ENCODE peak calls at places on chromosomes 12 and 14, in seven cellular contexts. H is uterus, J is tibial nerve, Z is psoas muscle, L is PC-9, Y is body of pancreas, U is heart left ventricle. E is an unnamed sample. For H3K4me1, the result is how much of the 10 kb centered on the place peaks cover.

GRCh38 chr12:77617818-77618217 is 212.9 kb upstream of the NAV3 start:
- DNase-seq in U (no peak), L (no peak), Z (no peak), J (no peak), Y (no peak), H (no peak), E (no peak)

GRCh38 chr14:21258194-21258888 is 10.9 kb downstream of the HNRNPC start:
- DNase-seq in U (no peak), J (no peak), L (no peak), H (no peak), Z (no peak), Y (no peak), E (peak)

GRCh38 chr14:103825103-103825502 is 22.3 kb downstream of the PPP1R13B start:
- DNase-seq in H (no peak), J (no peak), U (no peak), Z (no peak), Y (peak), L (no peak), E (no peak)

GRCh38 chr12:75725505-75726120 is 214.2 kb upstream of the KRR1 start:
- DNase-seq in Y (no peak), J (no peak), L (peak), H (no peak), U (no peak), Z (no peak), E (no peak)

GRCh38 chr12:120903382-120903817 is 758 bp downstream of the SPPL3 start:
- DNase-seq in H (peak), L (peak), J (peak), Y (peak), U (peak), Z (peak), E (peak)

GRCh38 chr12:111154180-111154579 is 214.7 kb downstream of the PHETA1 start:
- DNase-seq in U (no peak), H (no peak), L (no peak), Y (no peak), Z (no peak), J (no peak), E (no peak)

GRCh38 chr12:989751-990278 is 1.2 kb upstream of the ERC1 start:
- DNase-seq in U (peak), Z (peak), H (peak), J (no peak), Y (peak), L (no peak), E (no peak)

GRCh38 chr14:76720382-76720813 is 40.9 kb upstream of the VASH1 start:
- DNase-seq in Z (peak), U (peak), Y (peak), H (peak), J (no peak), L (no peak), E (peak)

GRCh38 chr14:100537701-100538565 is 49.3 kb downstream of the BEGAIN start:
- DNase-seq in J (peak), U (peak), Y (peak), Z (peak), L (no peak), H (peak), E (peak)

GRCh38 chr14:61607570-61608244 is 87.6 kb upstream of the HIF1A start:
- DNase-seq in Y (no peak), H (no peak), J (no peak), U (no peak), L (no peak), Z (no peak), E (no peak)

GRCh38 chr14:102096569-102097188 is 9.8 kb upstream of the HSP90AA1 start:
- DNase-seq in H (peak), Z (peak), U (peak), J (peak), L (peak), Y (peak), E (peak)

GRCh38 chr14:53127832-53128231 is 25.3 kb downstream of the DDHD1 start:
- DNase-seq in H (no peak), Z (no peak), U (no peak), Y (no peak), J (no peak), L (no peak), E (no peak)

GRCh38 chr12:115770643-115771042 is 506.9 kb downstream of the MED13L start:
- DNase-seq in H (no peak), Y (no peak), U (no peak), Z (no peak), L (no peak), J (no peak), E (no peak)

GRCh38 chr12:46499226-46499625 is 126.7 kb upstream of the SLC38A2 start:
- DNase-seq in L (no peak), Z (no peak), U (no peak), J (no peak), Y (no peak), H (no peak), E (no peak)

GRCh38 chr14:93967637-93968250 is 8.6 kb downstream of the ASB2 start:
- DNase-seq in Y (peak), U (no peak), J (no peak), H (no peak), Z (no peak), L (no peak), E (no peak)

GRCh38 chr12:46217686-46218508 is 50.9 kb downstream of the SLC38A1 start:
- DNase-seq in U (no peak), Z (no peak), Y (peak), L (no peak), H (no peak), J (no peak), E (no peak)

GRCh38 chr12:121812320-121812871 is 8.6 kb downstream of the SETD1B start:
- DNase-seq in Y (peak), H (peak), U (peak), L (peak), Z (peak), J (peak), E (peak)

GRCh38 chr12:110546339-110546738 is 36.8 kb downstream of the PPTC7 start:
- DNase-seq in Z (no peak), H (no peak), J (no peak), L (peak), Y (no peak), U (no peak), E (no peak)

GRCh38 chr14:63551338-63551737 is 8.2 kb upstream of the PPP2R5E start:
- DNase-seq in U (no peak), Y (no peak), J (no peak), Z (no peak), L (no peak), H (no peak), E (no peak)

GRCh38 chr14:57823015-57823660 is 42.8 kb downstream of the SLC35F4 start:
- DNase-seq in L (no peak), J (no peak), U (no peak), Z (no peak), H (no peak), Y (no peak), E (no peak)

GRCh38 chr12:99455350-99456037 is 192.1 kb upstream of the GARIN6 start:
- DNase-seq in J (no peak), H (no peak), Z (no peak), L (peak), Y (no peak), U (no peak), E (no peak)

GRCh38 chr14:77024171-77024627 is 4.3 kb downstream of the IRF2BPL start:
- DNase-seq in U (peak), Z (no peak), L (no peak), J (no peak), H (peak), Y (peak), E (no peak)

GRCh38 chr14:94521375-94522114 is 12.3 kb upstream of the SERPINA12 start:
- DNase-seq in Y (no peak), Z (no peak), U (no peak), H (no peak), J (no peak), L (no peak), E (no peak)

GRCh38 chr14:85247071-85247470 is 282.9 kb upstream of the FLRT2 start:
- DNase-seq in Z (no peak), L (no peak), Y (no peak), H (no peak), U (no peak), J (no peak), E (no peak)

DNA sequence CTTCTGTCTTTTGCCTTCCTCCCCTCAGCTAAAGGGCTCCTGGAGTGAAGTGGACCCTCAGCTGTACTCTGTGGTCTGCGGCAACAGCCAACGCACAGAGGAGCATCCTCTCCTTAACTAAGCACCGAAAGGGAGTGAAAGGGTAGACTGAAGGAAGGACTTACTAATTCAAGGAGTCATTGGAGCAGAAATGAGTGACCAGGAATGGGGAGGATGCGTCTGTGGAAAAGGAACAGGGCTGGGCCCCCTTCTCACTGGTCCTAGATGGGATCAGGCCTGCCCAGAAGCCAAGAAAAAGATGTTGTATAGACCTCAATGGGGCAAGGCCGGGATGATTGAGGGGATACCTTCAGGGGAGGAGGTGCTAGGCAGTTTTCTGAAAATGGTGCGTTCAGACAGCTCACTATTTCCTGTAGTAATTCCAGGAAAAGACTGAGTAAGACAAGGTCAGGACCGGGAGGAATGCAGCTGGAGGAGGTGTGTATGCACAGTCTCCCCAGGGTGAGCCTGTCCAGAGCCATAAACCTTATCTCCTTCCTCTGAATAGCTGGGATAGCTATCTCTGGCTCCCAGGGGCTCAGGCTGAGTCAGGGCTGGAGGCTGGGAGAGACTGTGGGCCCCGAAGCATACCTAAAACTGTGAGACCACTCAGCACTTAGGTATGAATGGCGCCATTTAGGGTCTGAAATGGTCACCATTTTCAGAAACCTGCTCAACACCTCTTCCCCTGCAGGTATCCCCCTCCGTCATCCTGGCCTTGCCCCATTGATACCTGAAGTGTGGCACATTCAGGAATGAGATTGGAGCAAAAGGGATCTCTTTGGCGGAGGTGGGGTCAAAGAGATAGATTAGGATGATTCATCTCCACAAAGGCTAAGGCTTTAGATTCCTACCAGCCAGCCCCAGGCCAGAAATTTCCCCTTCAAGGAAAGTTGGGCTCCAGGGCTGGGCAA is 20.2 kb upstream of the KRT8 start:
- DNase-seq in U (no peak), H (peak), J (no peak), Y (peak), L (peak), Z (no peak), E (no peak)
- H3K27ac ChIP-seq in U (no peak), H (peak), J (no peak), Y (peak), L (peak), Z (no peak), E (peak)

DNA sequence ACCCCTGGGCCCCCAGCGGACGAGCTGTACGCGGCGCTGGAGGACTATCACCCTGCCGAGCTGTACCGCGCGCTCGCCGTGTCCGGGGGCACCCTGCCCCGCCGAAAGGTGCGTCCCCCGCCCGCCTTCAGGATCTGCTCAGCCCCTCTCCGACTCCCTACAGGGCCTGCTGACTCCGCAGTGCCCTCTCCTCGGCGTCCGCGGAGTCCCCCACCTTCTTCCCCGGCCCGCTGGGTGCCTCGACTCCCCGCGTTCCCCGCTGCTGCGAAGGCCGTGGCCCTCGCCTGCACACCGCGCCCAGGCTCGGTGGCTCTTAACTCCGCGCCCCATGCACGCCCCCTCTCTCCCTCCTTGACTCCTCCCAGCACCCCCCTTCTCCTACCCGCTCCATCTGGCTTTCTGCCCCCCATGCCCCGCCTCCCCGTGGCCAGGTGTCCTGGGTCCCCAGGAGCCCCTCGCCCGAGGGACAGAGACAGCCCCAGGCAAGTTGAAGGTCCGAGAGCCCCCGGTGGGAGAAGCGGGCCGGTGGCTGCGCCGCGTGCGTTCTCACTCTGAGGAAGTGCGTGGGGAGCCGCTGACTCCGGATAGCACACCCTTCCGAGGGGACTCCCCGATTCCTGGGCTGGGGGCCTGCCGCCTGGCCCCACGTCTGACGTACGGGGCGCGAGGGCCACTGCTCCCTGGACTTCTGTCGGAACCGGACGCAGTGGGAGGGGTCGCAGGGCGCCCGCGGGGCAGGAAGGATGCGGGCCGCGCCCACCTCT is 594 bp downstream of the TAMALIN start:
- DNase-seq in L (no peak), Z (peak), U (peak), Y (peak), J (no peak), H (peak), E (no peak)
- H3K4me1 ChIP-seq in L (under half), Z (under half), U (under half), Y (under half), J (under half), H (under half), E (under half)

GRCh38 chr14:51041117-51041531 is 53.8 kb downstream of the TRIM9 start:
- DNase-seq in J (no peak), Y (no peak), L (no peak), H (no peak), Z (no peak), U (no peak), E (no peak)
- H3K27ac ChIP-seq in J (no peak), Y (no peak), L (no peak), H (no peak), Z (no peak), U (no peak), E (no peak)

DNA sequence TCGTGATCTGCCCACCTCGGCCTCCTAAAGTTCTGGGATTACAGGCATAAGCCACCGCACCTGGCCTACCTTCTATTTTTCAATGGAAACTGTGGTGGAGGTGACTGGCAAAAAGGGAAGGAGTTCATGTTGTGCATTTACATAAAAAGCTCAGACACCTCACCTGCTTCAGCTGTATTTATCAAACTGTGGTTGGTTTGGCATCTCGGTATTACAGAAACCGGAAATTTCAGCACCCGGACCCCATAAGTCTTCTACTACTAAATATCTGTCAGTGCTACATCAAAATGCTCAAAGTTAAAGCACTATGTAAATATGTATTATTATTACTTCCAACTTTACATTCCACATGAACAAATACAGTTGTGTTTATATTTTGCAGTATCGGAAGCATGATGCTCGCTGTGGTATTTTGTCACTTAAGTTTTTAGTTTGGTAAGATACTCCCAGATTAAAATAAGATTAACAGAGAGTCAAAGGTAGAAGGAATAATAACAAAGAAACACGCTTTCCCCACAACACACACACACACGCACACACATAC is 95.4 kb downstream of the ITPR2 start:
- DNase-seq in U (no peak), Z (no peak), J (no peak), H (no peak), Y (no peak), L (no peak), E (no peak)
- H3K4me1 ChIP-seq in U (under half), Z (under half), J (under half), H (under half), Y (under half), L (under half), E (under half)

GRCh38 chr14:104955396-104955770 is 22.8 kb downstream of the AHNAK2 start:
- DNase-seq in J (no peak), Z (no peak), H (no peak), U (no peak), L (no peak), Y (no peak), E (no peak)

GRCh38 chr14:104953896-104954656 is 24.1 kb downstream of the AHNAK2 start:
- DNase-seq in U (peak), L (no peak), H (no peak), Y (no peak), Z (no peak), J (no peak), E (no peak)

GRCh38 chr14:104956290-104956890 is 21.8 kb downstream of the AHNAK2 start:
- DNase-seq in Z (no peak), H (no peak), Y (no peak), U (peak), L (no peak), J (no peak), E (no peak)

GRCh38 chr14:104954746-104955395 is 23.3 kb downstream of the AHNAK2 start:
- DNase-seq in L (no peak), J (no peak), H (no peak), U (peak), Z (no peak), Y (no peak), E (no peak)

GRCh38 chr14:104957146-104958113 is 20.7 kb downstream of the AHNAK2 start:
- DNase-seq in J (no peak), Y (no peak), H (no peak), Z (no peak), U (peak), L (no peak), E (no peak)
- H3K27ac ChIP-seq in J (no peak), Y (no peak), H (no peak), Z (no peak), U (no peak), L (no peak), E (no peak)

GRCh38 chr14:82366803-82367202 is 833.1 kb upstream of the SEL1L start:
- DNase-seq in Y (no peak), L (no peak), Z (no peak), J (no peak), U (no peak), H (no peak), E (no peak)
- H3K4me1 ChIP-seq in Y (under half), L (under half), Z (under half), J (under half), U (under half), H (under half), E (under half)

GRCh38 chr12:31488737-31489338 is 102.1 kb downstream of the DENND5B start:
- DNase-seq in U (no peak), L (no peak), Y (no peak), H (no peak), Z (no peak), J (no peak), E (no peak)
- H3K27ac ChIP-seq in U (no peak), L (no peak), Y (no peak), H (no peak), Z (no peak), J (no peak), E (no peak)

DNA sequence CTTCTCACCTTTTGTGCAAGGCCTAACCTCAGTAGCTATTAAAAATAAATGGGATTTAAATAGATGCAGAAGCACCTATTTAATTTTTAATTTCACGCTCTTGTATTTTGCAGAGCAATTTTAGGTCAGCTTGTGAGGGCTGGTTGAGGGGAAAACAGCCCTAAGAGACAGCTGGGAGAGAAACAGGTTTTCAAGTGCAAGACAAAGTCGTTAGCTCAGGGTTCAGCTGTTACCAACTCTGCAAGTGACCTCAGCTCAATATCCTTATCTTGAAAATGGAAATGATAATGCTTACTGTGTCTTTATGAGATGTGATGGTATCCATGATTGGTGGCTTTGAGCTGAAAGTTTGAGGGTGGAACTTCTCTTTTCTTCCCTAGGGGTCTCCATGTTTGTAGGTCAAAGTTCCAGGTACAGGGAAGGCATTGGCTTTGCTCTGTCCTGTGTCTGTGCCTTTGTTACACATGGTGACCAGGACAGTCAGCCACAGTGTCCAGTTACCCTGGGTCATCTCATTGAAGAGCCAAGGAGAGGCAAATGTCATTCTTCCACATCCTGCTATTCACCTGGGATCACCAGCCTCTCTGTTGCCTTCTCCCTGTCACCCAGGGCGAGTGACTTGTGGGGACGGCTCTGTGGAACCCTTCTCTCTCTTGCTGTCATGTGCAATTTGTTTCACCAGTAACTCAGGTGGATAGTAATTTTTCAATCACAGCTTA is 100.3 kb downstream of the SAMD4A start:
- DNase-seq in H (no peak), U (no peak), Y (no peak), L (no peak), J (no peak), Z (no peak), E (no peak)
- H3K4me1 ChIP-seq in H (under half), U (under half), Y (under half), L (under half), J (under half), Z (under half), E (under half)

GRCh38 chr12:54421175-54421872 is 2.3 kb upstream of the ITGA5 start:
- DNase-seq in Z (peak), J (peak), L (peak), U (peak), H (peak), Y (peak), E (no peak)

GRCh38 chr12:54421873-54422250 is 2.8 kb upstream of the ITGA5 start:
- DNase-seq in Y (no peak), J (no peak), Z (no peak), U (no peak), L (peak), H (no peak), E (no peak)

GRCh38 chr12:54419088-54419887 is at the start of gene ITGA5:
- DNase-seq in J (peak), Z (peak), Y (peak), U (peak), L (peak), H (peak), E (peak)

GRCh38 chr12:54418441-54419087 is 502 bp downstream of the ITGA5 start:
- DNase-seq in Z (no peak), H (no peak), J (no peak), Y (no peak), U (no peak), L (peak), E (no peak)

GRCh38 chr12:54420766-54421144 is 1.7 kb upstream of the ITGA5 start:
- DNase-seq in U (peak), J (peak), Y (no peak), L (peak), H (peak), Z (peak), E (no peak)
- H3K27ac ChIP-seq in U (peak), J (peak), Y (no peak), L (no peak), H (peak), Z (peak), E (peak)